ENCODE peak calls at places on chromosomes 2 and 18, in five cellular contexts. J is lung, A is ascending aorta, W is fibroblast of lung, P is endothelial cell of umbilical vein. M is an unnamed sample.

GRCh38 chr2:172639823-172640222 is 83.9 kb downstream of the PDK1 start:
- DNase-seq in J (no peak), A (no peak), W (peak; percentile 91), P (no peak), M (peak; percentile 87)

GRCh38 chr2:133062174-133062573 is 392.2 kb upstream of the LYPD1 start:
- DNase-seq in J (no peak), A (no peak), W (peak; percentile 7), P (no peak), M (no peak)

GRCh38 chr2:10385933-10386773 is 62.0 kb downstream of the ODC1 start:
- DNase-seq in J (no peak), A (no peak), W (peak; percentile 76), P (no peak), M (peak; percentile 59)

GRCh38 chr18:57644540-57644939 is 22.9 kb upstream of the NARS1 start:
- DNase-seq in J (no peak), A (no peak), W (no peak), P (no peak), M (peak; percentile 56)

GRCh38 chr2:240797500-240797895 is 22.5 kb downstream of the KIF1A start:
- DNase-seq in J (no peak), A (no peak), W (no peak), P (no peak), M (no peak)

GRCh38 chr2:96241227-96241626 is 24.6 kb downstream of the TMEM127 start:
- DNase-seq in J (no peak), A (no peak), W (no peak), P (no peak), M (no peak)

GRCh38 chr2:218395826-218396687 is 3.6 kb upstream of the CTDSP1 start:
- DNase-seq in J (peak; percentile 95), A (peak; percentile 96), W (peak; percentile 96), P (peak; percentile 95), M (peak; percentile 99)

GRCh38 chr18:67417864-67418523 is 98.5 kb downstream of the DSEL start:
- DNase-seq in J (no peak), A (no peak), W (peak; percentile 52), P (peak; percentile 36), M (peak; percentile 77)

GRCh38 chr18:61713502-61713901 is 179.3 kb downstream of the RNF152 start:
- DNase-seq in J (no peak), A (no peak), W (no peak), P (no peak), M (no peak)

GRCh38 chr18:13265901-13266207 is 47.3 kb downstream of the LDLRAD4 start:
- DNase-seq in J (no peak), A (no peak), W (no peak), P (no peak), M (no peak)

GRCh38 chr18:63083555-63083954 is 236.0 kb downstream of the BCL2 start:
- DNase-seq in J (no peak), A (no peak), W (no peak), P (no peak), M (peak; percentile 15)

GRCh38 chr18:11607897-11608296 is 1.5 kb upstream of the SLC35G4 start:
- DNase-seq in J (no peak), A (no peak), W (no peak), P (no peak), M (no peak)

GRCh38 chr2:198762456-198762855 is 695.3 kb downstream of the SATB2 start:
- DNase-seq in J (no peak), A (no peak), W (peak; percentile 28), P (no peak), M (no peak)

GRCh38 chr2:1227289-1227900 is 185.9 kb upstream of the TPO start:
- DNase-seq in J (no peak), A (no peak), W (no peak), P (no peak), M (peak; percentile 5)

GRCh38 chr2:161844845-161845244 is 220.6 kb downstream of the SLC4A10 start:
- DNase-seq in J (no peak), A (no peak), W (no peak), P (no peak), M (no peak)

GRCh38 chr2:227310756-227311110 is 14.3 kb upstream of the MFF start:
- DNase-seq in J (no peak), A (no peak), W (peak; percentile 52), P (no peak), M (no peak)

GRCh38 chr18:66141716-66142115 is 390.9 kb downstream of the CDH7 start:
- DNase-seq in J (no peak), A (no peak), W (no peak), P (no peak), M (no peak)

GRCh38 chr2:28082131-28082530 is 191.6 kb downstream of the BABAM2 start:
- DNase-seq in J (no peak), A (no peak), W (peak; percentile 88), P (no peak), M (peak; percentile 65)

GRCh38 chr2:128410758-128411215 is 92.1 kb upstream of the HS6ST1 start:
- DNase-seq in J (peak; percentile 14), A (peak; percentile 19), W (no peak), P (no peak), M (no peak)

GRCh38 chr2:1766400-1766799 is 22.1 kb upstream of the PXDN start:
- DNase-seq in J (no peak), A (no peak), W (no peak), P (no peak), M (no peak)

GRCh38 chr2:209936106-209936663 is 66.3 kb upstream of the RPE start:
- DNase-seq in J (no peak), A (no peak), W (peak; percentile 13), P (no peak), M (no peak)

GRCh38 chr2:113851640-113852039 is 38.2 kb upstream of the ACTR3 start:
- DNase-seq in J (no peak), A (no peak), W (peak; percentile 81), P (no peak), M (peak; percentile 27)

GRCh38 chr18:43279015-43279758 is 1.9 kb upstream of the SYT4 start:
- DNase-seq in J (no peak), A (no peak), W (peak; percentile 37), P (no peak), M (peak; percentile 49)

GRCh38 chr2:61885896-61886603 is 2.4 kb downstream of the CCT4 start:
- DNase-seq in J (no peak), A (no peak), W (no peak), P (no peak), M (no peak)

GRCh38 chr2:122988395-122989221 is 1036.5 kb upstream of the CNTNAP5 start:
- DNase-seq in J (no peak), A (no peak), W (no peak), P (no peak), M (no peak)

GRCh38 chr18:48819276-48819675 is 131.5 kb downstream of the SMAD7 start:
- DNase-seq in J (no peak), A (peak; percentile 62), W (no peak), P (no peak), M (no peak)

GRCh38 chr2:160271166-160272086 is 71.4 kb upstream of the ITGB6 start:
- DNase-seq in J (peak; percentile 73), A (no peak), W (peak; percentile 33), P (peak; percentile 44), M (no peak)

GRCh38 chr18:30889582-30890301 is 152.8 kb downstream of the DSC3 start:
- DNase-seq in J (no peak), A (no peak), W (peak; percentile 23), P (peak; percentile 33), M (peak; percentile 9)

GRCh38 chr2:234565842-234566619 is 69.2 kb upstream of the ARL4C start:
- DNase-seq in J (no peak), A (no peak), W (peak; percentile 68), P (no peak), M (no peak)

GRCh38 chr2:20487392-20488135 is 40.7 kb downstream of the RHOB start:
- DNase-seq in J (no peak), A (no peak), W (no peak), P (no peak), M (no peak)

GRCh38 chr2:176127769-176128072 is 1.8 kb upstream of the HOXD8 start:
- DNase-seq in J (no peak), A (no peak), W (no peak), P (no peak), M (no peak)

GRCh38 chr2:160920791-160921303 is 239.4 kb upstream of the TANK start:
- DNase-seq in J (no peak), A (no peak), W (peak; percentile 92), P (peak; percentile 44), M (peak; percentile 85)

GRCh38 chr2:136247204-136247990 is 129.4 kb upstream of the CXCR4 start:
- DNase-seq in J (no peak), A (no peak), W (peak; percentile 68), P (no peak), M (peak; percentile 16)
- H3K4me3 ChIP-seq in J (no peak overlapping the region), A (no peak overlapping the region), W (no peak overlapping the region), P (no peak overlapping the region), M (no peak overlapping the region)

GRCh38 chr2:31729442-31730092 is 148.8 kb upstream of the SRD5A2 start:
- DNase-seq in J (no peak), A (no peak), W (peak; percentile 3), P (peak; percentile 7), M (peak; percentile 6)
- TF ChIP-seq CTCF in J (no peak), A (no peak), W (peak; percentile 27), P (peak; percentile 18), M (peak; percentile 60)

DNA sequence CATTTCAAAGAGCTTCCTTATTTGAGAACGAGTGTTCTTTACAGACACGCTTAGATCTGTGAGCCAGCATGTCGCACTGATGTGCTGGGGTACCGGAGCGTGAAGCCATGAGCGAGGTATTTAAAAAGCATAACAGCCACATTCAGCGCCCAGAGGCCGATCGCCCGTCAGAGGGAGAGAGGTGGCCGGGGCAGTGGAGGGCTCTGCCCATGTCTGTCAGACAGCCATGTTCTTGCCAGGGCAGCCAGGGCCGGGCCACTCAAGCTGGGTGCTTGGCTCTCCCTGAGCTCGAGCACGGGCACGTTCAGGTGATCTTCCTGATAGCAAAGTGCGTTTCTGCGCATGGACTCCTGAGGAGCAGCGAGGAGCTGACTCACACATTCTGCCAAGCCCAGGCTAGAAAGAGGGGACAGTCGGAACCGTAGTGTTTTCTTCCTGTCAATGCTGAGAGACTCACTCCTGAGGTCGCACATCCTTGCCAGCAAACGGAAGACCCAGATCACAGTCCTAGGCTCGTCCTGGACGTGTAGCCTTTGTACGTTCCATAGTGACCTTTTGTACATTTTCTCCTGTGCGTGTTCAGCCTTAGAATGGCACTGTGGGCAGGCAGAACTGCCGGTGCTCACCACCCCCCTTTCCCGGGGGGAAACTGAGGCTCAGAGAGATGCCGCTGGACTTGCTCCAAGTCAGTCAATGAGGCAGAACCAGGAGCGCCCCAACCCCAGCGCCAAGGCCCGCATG is 100.7 kb downstream of the NFATC1 start:
- DNase-seq in J (no peak), A (peak; percentile 60), W (no peak), P (no peak), M (no peak)
- H3K4me3 ChIP-seq in J (no peak overlapping the region), A (no peak overlapping the region), W (no peak overlapping the region), P (no peak overlapping the region), M (no peak overlapping the region)

GRCh38 chr18:33184918-33185317 is 255.6 kb downstream of the CCDC178 start:
- DNase-seq in J (no peak), A (no peak), W (no peak), P (peak; percentile 12), M (no peak)
- TF ChIP-seq CTCF in J (no peak), A (no peak), W (no peak), P (no peak), M (no peak)

DNA sequence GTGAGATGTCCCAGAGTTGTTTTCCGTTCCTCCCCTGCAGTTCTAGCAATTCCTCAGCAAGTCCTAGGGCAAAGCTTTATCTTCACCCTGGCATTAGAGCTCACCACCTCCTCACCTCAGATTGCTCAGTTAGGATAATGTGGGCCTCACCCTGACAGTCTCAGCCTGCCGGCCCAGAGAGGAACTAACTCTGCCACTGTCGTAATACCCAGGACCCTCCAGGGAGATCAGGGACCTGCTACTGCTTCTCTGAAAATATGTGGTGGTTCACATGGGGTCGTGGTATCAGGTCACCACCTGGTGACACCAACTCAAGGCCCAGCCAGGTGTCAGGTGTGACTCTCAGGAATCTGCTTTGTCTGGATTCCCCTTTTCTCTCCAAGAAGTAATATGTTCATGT is 120.7 kb downstream of the FEZ2 start:
- DNase-seq in J (no peak), A (no peak), W (no peak), P (no peak), M (no peak)
- H3K4me3 ChIP-seq in J (no peak overlapping the region), A (no peak overlapping the region), W (no peak overlapping the region), P (no peak overlapping the region), M (no peak overlapping the region)